ENCODE peak calls at places on chromosomes 6 and 20, in nine cellular contexts. Q is RWPE1; R is Ammon's horn; Y is OCI-LY7; V is NCI-H1417; K is upper lobe of right lung; F is H4; X is fibroblast of lung; I is activated T-cell treated with anti-CD3 and anti-CD28 coated beads, Interleukin-2, amount 50 U/mL, for 1 hour. M is an unnamed sample.
A peak's percentile ranks its signal among the peaks of the same experiment; 100 is the strongest.

GRCh38 chr20:9590189-9590588 is 75.8 kb downstream of the LAMP5 start:
- DNase-seq in Q (no peak), R (no peak), Y (no peak), V (peak; percentile 11), K (no peak), F (peak; percentile 75), X (peak; percentile 84), I (no peak), M (no peak)

GRCh38 chr20:3753098-3753497 is 14.5 kb downstream of the ADISSP start:
- DNase-seq in Q (no peak), R (peak; percentile 81), Y (peak; percentile 71), V (peak; percentile 63), K (no peak), F (peak; percentile 49), X (peak; percentile 80), I (peak; percentile 59), M (peak; percentile 52)

GRCh38 chr6:56510984-56511531 is 131.6 kb downstream of the DST start:
- DNase-seq in Q (no peak), R (no peak), Y (no peak), V (peak; percentile 66), K (no peak), F (no peak), X (peak; percentile 67), I (no peak), M (no peak)

GRCh38 chr20:60011512-60012507 is 53.6 kb downstream of the CDH26 start:
- DNase-seq in Q (no peak), R (no peak), Y (no peak), V (peak; percentile 93), K (no peak), F (peak; percentile 12), X (no peak), I (no peak), M (no peak)

GRCh38 chr6:35543459-35544193 is 30.9 kb upstream of the TULP1 start:
- DNase-seq in Q (no peak), R (no peak), Y (no peak), V (no peak), K (peak; percentile 77), F (no peak), X (no peak), I (no peak), M (no peak)

GRCh38 chr6:107638493-107638892 is 148.6 kb downstream of the SOBP start:
- DNase-seq in Q (no peak), R (no peak), Y (no peak), V (no peak), K (no peak), F (no peak), X (no peak), I (no peak), M (no peak)

GRCh38 chr6:151205971-151206600 is 33.7 kb upstream of the AKAP12 start:
- DNase-seq in Q (no peak), R (no peak), Y (no peak), V (no peak), K (no peak), F (no peak), X (no peak), I (no peak), M (no peak)

GRCh38 chr6:44630125-44631028 is 242.9 kb downstream of the CDC5L start:
- DNase-seq in Q (peak; percentile 70), R (peak; percentile 32), Y (peak; percentile 8), V (peak; percentile 71), K (no peak), F (peak; percentile 72), X (peak; percentile 67), I (no peak), M (peak; percentile 44)